ENCODE peak calls at places on chromosomes 2 and 18, in four cellular contexts. One of them, this sample, is unnamed.

GRCh38 chr2:95344656-95345055 is 47.5 kb downstream of the KCNIP3 start:
- DNase-seq in stimulated activated CD8-positive, alpha-beta memory T cell treated with anti-CD3 and anti-CD28 coated beads, Interleukin-4, amount 100 ng/mL, for 4 hours: no peak
- DNase-seq in NCI-H524 treated with DMSO at 0.1 percent for 48 hours: no peak
- DNase-seq in Daoy: no peak
- DNase-seq in this sample: no peak

GRCh38 chr2:71791051-71791450 is 337.7 kb downstream of the DYSF start:
- DNase-seq in stimulated activated CD8-positive, alpha-beta memory T cell treated with anti-CD3 and anti-CD28 coated beads, Interleukin-4, amount 100 ng/mL, for 4 hours: no peak
- DNase-seq in NCI-H524 treated with DMSO at 0.1 percent for 48 hours: no peak
- DNase-seq in Daoy: no peak
- DNase-seq in this sample: no peak

GRCh38 chr2:10601866-10602566 is 87.8 kb downstream of the NOL10 start:
- DNase-seq in stimulated activated CD8-positive, alpha-beta memory T cell treated with anti-CD3 and anti-CD28 coated beads, Interleukin-4, amount 100 ng/mL, for 4 hours: no peak
- DNase-seq in NCI-H524 treated with DMSO at 0.1 percent for 48 hours: no peak
- DNase-seq in Daoy: no peak
- DNase-seq in this sample: peak; percentile 36

GRCh38 chr2:238255146-238255545 is 15.3 kb upstream of the HES6 start:
- DNase-seq in stimulated activated CD8-positive, alpha-beta memory T cell treated with anti-CD3 and anti-CD28 coated beads, Interleukin-4, amount 100 ng/mL, for 4 hours: no peak
- DNase-seq in NCI-H524 treated with DMSO at 0.1 percent for 48 hours: peak; percentile 70
- DNase-seq in Daoy: no peak
- DNase-seq in this sample: no peak

GRCh38 chr18:52277785-52278184 is 62.2 kb upstream of the DCC start:
- DNase-seq in stimulated activated CD8-positive, alpha-beta memory T cell treated with anti-CD3 and anti-CD28 coated beads, Interleukin-4, amount 100 ng/mL, for 4 hours: no peak
- DNase-seq in NCI-H524 treated with DMSO at 0.1 percent for 48 hours: no peak
- DNase-seq in Daoy: no peak
- DNase-seq in this sample: no peak

GRCh38 chr2:73111300-73112025 is 1.3 kb downstream of the RAB11FIP5 start:
- DNase-seq in stimulated activated CD8-positive, alpha-beta memory T cell treated with anti-CD3 and anti-CD28 coated beads, Interleukin-4, amount 100 ng/mL, for 4 hours: no peak
- DNase-seq in NCI-H524 treated with DMSO at 0.1 percent for 48 hours: no peak
- DNase-seq in Daoy: peak; percentile 72
- DNase-seq in this sample: peak; percentile 68

GRCh38 chr2:129070663-129071062 is 752.0 kb upstream of the HS6ST1 start:
- DNase-seq in stimulated activated CD8-positive, alpha-beta memory T cell treated with anti-CD3 and anti-CD28 coated beads, Interleukin-4, amount 100 ng/mL, for 4 hours: no peak
- DNase-seq in NCI-H524 treated with DMSO at 0.1 percent for 48 hours: no peak
- DNase-seq in Daoy: no peak
- DNase-seq in this sample: no peak

GRCh38 chr2:167992258-167992657 is 255.1 kb downstream of the STK39 start:
- DNase-seq in stimulated activated CD8-positive, alpha-beta memory T cell treated with anti-CD3 and anti-CD28 coated beads, Interleukin-4, amount 100 ng/mL, for 4 hours: no peak
- DNase-seq in NCI-H524 treated with DMSO at 0.1 percent for 48 hours: no peak
- DNase-seq in Daoy: no peak
- DNase-seq in this sample: no peak

GRCh38 chr2:43745457-43745856 is 28.4 kb upstream of the DYNC2LI1 start:
- DNase-seq in stimulated activated CD8-positive, alpha-beta memory T cell treated with anti-CD3 and anti-CD28 coated beads, Interleukin-4, amount 100 ng/mL, for 4 hours: no peak
- DNase-seq in NCI-H524 treated with DMSO at 0.1 percent for 48 hours: no peak
- DNase-seq in Daoy: no peak
- DNase-seq in this sample: no peak

GRCh38 chr2:196538189-196538588 is 101.3 kb upstream of the CCDC150 start:
- DNase-seq in stimulated activated CD8-positive, alpha-beta memory T cell treated with anti-CD3 and anti-CD28 coated beads, Interleukin-4, amount 100 ng/mL, for 4 hours: no peak
- DNase-seq in NCI-H524 treated with DMSO at 0.1 percent for 48 hours: no peak
- DNase-seq in Daoy: no peak
- DNase-seq in this sample: no peak

GRCh38 chr2:153311432-153311831 is 167.1 kb downstream of the RPRM start:
- DNase-seq in stimulated activated CD8-positive, alpha-beta memory T cell treated with anti-CD3 and anti-CD28 coated beads, Interleukin-4, amount 100 ng/mL, for 4 hours: no peak
- DNase-seq in NCI-H524 treated with DMSO at 0.1 percent for 48 hours: no peak
- DNase-seq in Daoy: no peak
- DNase-seq in this sample: no peak

GRCh38 chr2:239609583-239610310 is 208.9 kb upstream of the HDAC4 start:
- DNase-seq in stimulated activated CD8-positive, alpha-beta memory T cell treated with anti-CD3 and anti-CD28 coated beads, Interleukin-4, amount 100 ng/mL, for 4 hours: no peak
- DNase-seq in NCI-H524 treated with DMSO at 0.1 percent for 48 hours: no peak
- DNase-seq in Daoy: no peak
- DNase-seq in this sample: no peak

GRCh38 chr18:79786781-79787526 is 10.8 kb upstream of the KCNG2 start:
- DNase-seq in stimulated activated CD8-positive, alpha-beta memory T cell treated with anti-CD3 and anti-CD28 coated beads, Interleukin-4, amount 100 ng/mL, for 4 hours: no peak
- DNase-seq in NCI-H524 treated with DMSO at 0.1 percent for 48 hours: no peak
- DNase-seq in Daoy: no peak
- DNase-seq in this sample: no peak

GRCh38 chr2:17270894-17271293 is 247.3 kb downstream of the RAD51AP2 start:
- DNase-seq in stimulated activated CD8-positive, alpha-beta memory T cell treated with anti-CD3 and anti-CD28 coated beads, Interleukin-4, amount 100 ng/mL, for 4 hours: no peak
- DNase-seq in NCI-H524 treated with DMSO at 0.1 percent for 48 hours: no peak
- DNase-seq in Daoy: no peak
- DNase-seq in this sample: no peak

This sample was measured in HT-29.